ENCODE peak calls at places on chromosomes 4 and X, in four cellular contexts. Y is cardiac muscle cell, M is lung, L is ascending aorta. G is an unnamed sample.
A peak's percentile ranks its signal among the peaks of the same experiment; 100 is the strongest.

GRCh38 chr4:174222266-174222872 is 61.1 kb downstream of the FBXO8 start:
- DNase-seq in Y (peak; percentile 45), M (no peak), L (no peak), G (no peak)

GRCh38 chrX:37684426-37684825 is 1.2 kb upstream of the XK start:
- DNase-seq in Y (peak; percentile 59), M (no peak), L (no peak), G (no peak)

GRCh38 chr4:140078366-140078765 is 75.6 kb downstream of the MAML3 start:
- DNase-seq in Y (peak; percentile 77), M (no peak), L (no peak), G (no peak)

GRCh38 chr4:56406151-56406550 is 18.9 kb upstream of the AASDH start:
- DNase-seq in Y (no peak), M (no peak), L (no peak), G (no peak)

GRCh38 chrX:154368630-154369452 is 5.6 kb downstream of the FLNA start:
- DNase-seq in Y (no peak), M (peak; percentile 86), L (peak; percentile 64), G (peak; percentile 90)

GRCh38 chr4:164383187-164384181 is 370.4 kb upstream of the SMIM31 start:
- DNase-seq in Y (peak; percentile 71), M (no peak), L (no peak), G (no peak)

GRCh38 chr4:183130328-183131155 is 31.5 kb downstream of the WWC2 start:
- DNase-seq in Y (no peak), M (peak; percentile 58), L (no peak), G (no peak)

GRCh38 chr4:766152-766515 is 59.8 kb downstream of the CPLX1 start:
- DNase-seq in Y (no peak), M (no peak), L (no peak), G (no peak)

GRCh38 chrX:8939344-8939743 is 94.6 kb downstream of the FAM9B start:
- DNase-seq in Y (no peak), M (no peak), L (no peak), G (no peak)

GRCh38 chr4:120731561-120731960 is 191.0 kb downstream of the PRDM5 start:
- DNase-seq in Y (peak; percentile 36), M (no peak), L (no peak), G (no peak)

GRCh38 chr4:55927776-55928437 is 20.8 kb upstream of the CEP135 start:
- DNase-seq in Y (no peak), M (no peak), L (no peak), G (no peak)

GRCh38 chr4:175109933-175110332 is 191.8 kb downstream of the ADAM29 start:
- DNase-seq in Y (no peak), M (no peak), L (no peak), G (no peak)

GRCh38 chr4:139617702-139618490 is 47.7 kb upstream of the MGST2 start:
- DNase-seq in Y (no peak), M (no peak), L (no peak), G (no peak)

GRCh38 chr4:22501715-22502095 is 14.2 kb downstream of the ADGRA3 start:
- DNase-seq in Y (no peak), M (no peak), L (no peak), G (no peak)

GRCh38 chr4:22500128-22500611 is 15.7 kb downstream of the ADGRA3 start:
- DNase-seq in Y (no peak), M (peak; percentile 55), L (no peak), G (no peak)

GRCh38 chr4:22504931-22505330 is 10.9 kb downstream of the ADGRA3 start:
- DNase-seq in Y (no peak), M (no peak), L (no peak), G (no peak)

GRCh38 chr4:22500831-22501714 is 14.8 kb downstream of the ADGRA3 start:
- DNase-seq in Y (no peak), M (no peak), L (no peak), G (no peak)

GRCh38 chr4:22502895-22503814 is 12.7 kb downstream of the ADGRA3 start:
- DNase-seq in Y (no peak), M (no peak), L (no peak), G (no peak)
- H3K4me1 ChIP-seq in Y (no peaks in the 10 kb centered on the region), M (peaks cover 5% of the 10 kb centered on the region), L (no peaks in the 10 kb centered on the region), G (peaks cover 21% of the 10 kb centered on the region)

GRCh38 chr4:108126806-108127205 is 41.9 kb downstream of the LEF1 start:
- DNase-seq in Y (no peak), M (no peak), L (no peak), G (no peak)

GRCh38 chr4:108129226-108129625 is 39.5 kb downstream of the LEF1 start:
- DNase-seq in Y (no peak), M (no peak), L (no peak), G (no peak)

GRCh38 chr4:108135549-108136209 is 33.1 kb downstream of the LEF1 start:
- DNase-seq in Y (no peak), M (no peak), L (no peak), G (no peak)

DNA sequence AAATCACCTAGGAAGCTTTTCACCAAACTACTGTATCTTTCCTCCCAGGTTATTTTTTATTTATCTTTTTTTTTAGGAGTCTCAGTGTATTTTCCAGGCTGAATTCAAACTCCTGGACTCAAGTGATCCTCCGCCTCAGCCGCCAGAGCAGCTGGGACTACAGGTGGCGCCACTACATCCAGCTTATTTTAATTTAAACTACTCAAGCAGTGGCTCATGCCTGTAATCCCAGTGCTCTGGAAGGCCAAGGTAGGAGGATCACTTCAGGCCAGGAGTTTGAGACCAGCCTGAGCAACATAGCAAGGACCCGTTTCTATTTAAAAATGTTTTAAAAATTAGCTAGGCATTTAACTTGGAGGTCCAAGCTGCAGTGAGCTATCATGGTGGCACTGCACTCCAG is 37.8 kb downstream of the LEF1 start:
- DNase-seq in Y (no peak), M (no peak), L (no peak), G (no peak)
- TF ChIP-seq CTCF in Y (peak; percentile 22), M (no peak), L (no peak), G (no peak)

GRCh38 chrX:70044541-70045245 is 5.0 kb downstream of the AWAT2 start:
- DNase-seq in Y (no peak), M (no peak), L (no peak), G (no peak)

GRCh38 chrX:70039758-70040157 is 10.0 kb downstream of the AWAT2 start:
- DNase-seq in Y (no peak), M (no peak), L (no peak), G (no peak)

GRCh38 chrX:70043685-70044084 is 6.1 kb downstream of the AWAT2 start:
- DNase-seq in Y (no peak), M (no peak), L (no peak), G (no peak)

GRCh38 chrX:70041993-70042392 is 7.7 kb downstream of the AWAT2 start:
- DNase-seq in Y (no peak), M (no peak), L (no peak), G (no peak)

GRCh38 chrX:70042399-70043371 is 7.1 kb downstream of the AWAT2 start:
- DNase-seq in Y (no peak), M (no peak), L (no peak), G (no peak)
- H3K4me1 ChIP-seq in Y (no peaks in the 10 kb centered on the region), M (no peaks in the 10 kb centered on the region), L (no peaks in the 10 kb centered on the region), G (no peaks in the 10 kb centered on the region)

GRCh38 chrX:111568817-111569216 is 57.4 kb downstream of the SERTM2 start:
- DNase-seq in Y (no peak), M (no peak), L (no peak), G (no peak)

DNA sequence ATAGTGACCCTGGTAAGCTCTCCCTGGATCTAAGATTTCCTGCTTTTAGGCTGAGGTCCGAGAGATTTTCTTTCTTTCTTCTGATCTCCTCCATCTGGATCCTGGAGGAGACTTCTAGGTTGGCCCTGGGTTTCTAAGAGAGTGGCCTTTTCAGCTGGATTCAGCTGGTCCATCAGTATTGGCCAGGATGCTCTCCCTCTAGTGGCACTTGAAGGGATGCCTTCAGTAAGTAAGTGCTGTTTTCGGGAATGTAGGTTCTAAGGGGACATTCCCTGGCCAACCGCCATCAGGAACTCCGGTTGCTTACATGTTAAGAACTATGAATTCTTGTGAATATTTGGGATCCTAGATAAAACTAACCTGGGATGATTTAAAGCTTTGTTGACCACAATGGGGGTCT is 56.9 kb downstream of the SERTM2 start:
- DNase-seq in Y (peak; percentile 50), M (no peak), L (no peak), G (no peak)
- TF ChIP-seq CTCF in Y (peak; percentile 29), M (no peak), L (no peak), G (no peak)

G was measured in suprapubic skin.